ENCODE peak calls at places on chromosomes 16 and 17, in six cellular contexts. T is OCI-M1, G is tibial nerve, S is right cardiac atrium, B is AG04450, H is cardiac septum. V is an unnamed sample.

GRCh38 chr16:30350134-30350871 is 4.8 kb downstream of the CD2BP2 start:
- DNase-seq in T (no peak), S (no peak), G (no peak), H (no peak), B (no peak), V (no peak)

GRCh38 chr16:89784409-89784808 is 32.0 kb downstream of the FANCA start:
- DNase-seq in S (no peak), G (no peak), T (no peak), H (no peak), B (no peak), V (no peak)

GRCh38 chr16:3578610-3579551 is 1.7 kb upstream of the NLRC3 start:
- DNase-seq in S (no peak), H (no peak), B (no peak), G (no peak), T (no peak), V (no peak)

GRCh38 chr16:28140788-28141618 is 70.8 kb downstream of the XPO6 start:
- DNase-seq in G (no peak), T (peak; percentile 87), H (peak; percentile 80), S (no peak), B (no peak), V (peak; percentile 23)

GRCh38 chr16:29820271-29820701 is at the start of gene MVP:
- DNase-seq in H (peak; percentile 91), T (peak; percentile 77), G (peak; percentile 55), B (no peak), S (peak; percentile 89), V (no peak)

GRCh38 chr17:44232061-44232460 is 12.6 kb upstream of the UBTF start:
- DNase-seq in S (no peak), B (no peak), T (no peak), H (no peak), G (no peak), V (no peak)

GRCh38 chr17:7014261-7014994 is 2.0 kb downstream of the RNASEK start:
- DNase-seq in T (peak; percentile 99), B (peak; percentile 93), H (peak; percentile 99), S (peak; percentile 99), G (peak; percentile 96), V (peak; percentile 85)

GRCh38 chr16:27221576-27222498 is 18.5 kb downstream of the KDM8 start:
- DNase-seq in S (peak; percentile 89), H (no peak), B (no peak), G (no peak), T (no peak), V (no peak)

GRCh38 chr16:27446721-27447120 is 44.7 kb downstream of the IL21R start:
- DNase-seq in G (no peak), T (no peak), H (no peak), B (no peak), S (peak; percentile 56), V (no peak)

GRCh38 chr17:32584792-32585191 is 98.0 kb downstream of the CDK5R1 start:
- DNase-seq in G (no peak), T (no peak), B (no peak), S (no peak), H (no peak), V (no peak)

GRCh38 chr16:1980026-1980769 is 1.1 kb downstream of the NOXO1 start:
- DNase-seq in B (no peak), T (no peak), S (no peak), H (no peak), G (no peak), V (no peak)

GRCh38 chr17:49964539-49965521 is 4.2 kb upstream of the DLX4 start:
- DNase-seq in B (no peak), G (no peak), S (no peak), H (no peak), T (no peak), V (no peak)

GRCh38 chr17:67124469-67125148 is 80.3 kb downstream of the CACNG1 start:
- DNase-seq in H (no peak), S (no peak), T (no peak), B (no peak), G (no peak), V (no peak)

GRCh38 chr17:64348666-64349065 is 42.0 kb downstream of the PECAM1 start:
- DNase-seq in T (no peak), G (no peak), B (no peak), S (no peak), H (peak; percentile 29), V (no peak)

GRCh38 chr16:21554795-21555585 is 44.4 kb upstream of the METTL9 start:
- DNase-seq in B (peak; percentile 42), G (peak; percentile 79), H (peak; percentile 93), T (peak; percentile 97), S (peak; percentile 95), V (peak; percentile 28)

GRCh38 chr17:70905796-70906195 is 736.5 kb downstream of the KCNJ2 start:
- DNase-seq in H (peak; percentile 78), S (peak; percentile 84), B (peak; percentile 95), T (peak; percentile 79), G (no peak), V (no peak)

GRCh38 chr16:84489141-84489540 is 15.3 kb downstream of the MEAK7 start:
- DNase-seq in G (no peak), S (no peak), H (peak; percentile 24), B (no peak), T (no peak), V (no peak)

GRCh38 chr16:24729967-24730815 is 740 bp downstream of the TNRC6A start:
- DNase-seq in T (peak; percentile 47), H (no peak), B (no peak), G (no peak), S (peak; percentile 69), V (no peak)

GRCh38 chr16:48632137-48632774 is 22.3 kb upstream of the N4BP1 start:
- DNase-seq in G (no peak), S (peak; percentile 19), B (no peak), H (no peak), T (no peak), V (no peak)

V was measured in LNCaP clone FGC.